ENCODE peak calls at places on chromosome 21, in four cellular contexts. X is pancreas, I is breast epithelium, Y is tibial artery. Q is an unnamed sample. For H3K4me1, the result is how much of the 10 kb centered on the place peaks cover.

GRCh38 chr21:36482673-36483072 is 2.8 kb upstream of the CLDN14 start:
- DNase-seq in X (no peak), I (no peak), Y (no peak), Q (no peak)

GRCh38 chr21:18499761-18500376 is 96.3 kb upstream of the TMPRSS15 start:
- DNase-seq in X (no peak), I (no peak), Y (no peak), Q (no peak)

GRCh38 chr21:28541371-28542112 is 451.1 kb downstream of the LTN1 start:
- DNase-seq in X (no peak), I (no peak), Y (no peak), Q (no peak)

GRCh38 chr21:41444703-41445464 is 18.8 kb downstream of the MX1 start:
- DNase-seq in X (no peak), I (no peak), Y (peak), Q (no peak)

GRCh38 chr21:36962098-36962780 is 4.2 kb downstream of the HLCS start:
- DNase-seq in X (no peak), I (no peak), Y (no peak), Q (no peak)

GRCh38 chr21:41877901-41878830 is 978 bp downstream of the PRDM15 start:
- DNase-seq in X (no peak), I (peak), Y (no peak), Q (no peak)

GRCh38 chr21:44929242-44929798 is 8.6 kb upstream of the ITGB2 start:
- DNase-seq in X (peak), I (no peak), Y (no peak), Q (no peak)

GRCh38 chr21:21045538-21045937 is 47.3 kb downstream of the NCAM2 start:
- DNase-seq in X (no peak), I (no peak), Y (no peak), Q (no peak)

GRCh38 chr21:44837537-44837936 is 19.7 kb upstream of the SUMO3 start:
- DNase-seq in X (no peak), I (no peak), Y (peak), Q (no peak)

GRCh38 chr21:15775291-15775690 is 45.5 kb downstream of the USP25 start:
- DNase-seq in X (no peak), I (no peak), Y (no peak), Q (no peak)

GRCh38 chr21:25273945-25274344 is 333.3 kb downstream of the MRPL39 start:
- DNase-seq in X (no peak), I (no peak), Y (no peak), Q (no peak)

GRCh38 chr21:27674037-27674436 is 707.1 kb upstream of the ADAMTS5 start:
- DNase-seq in X (no peak), I (no peak), Y (no peak), Q (no peak)

GRCh38 chr21:30194701-30195299 is 21.1 kb downstream of the CLDN8 start:
- DNase-seq in X (no peak), I (no peak), Y (no peak), Q (no peak)
- H3K4me1 ChIP-seq in X (under half), I (under half), Y (under half), Q (under half)

GRCh38 chr21:43307677-43308070 is 119.3 kb downstream of the SIK1 start:
- DNase-seq in X (peak), I (no peak), Y (peak), Q (no peak)
- H3K4me3 ChIP-seq in X (no peak), I (no peak), Y (no peak), Q (no peak)

DNA sequence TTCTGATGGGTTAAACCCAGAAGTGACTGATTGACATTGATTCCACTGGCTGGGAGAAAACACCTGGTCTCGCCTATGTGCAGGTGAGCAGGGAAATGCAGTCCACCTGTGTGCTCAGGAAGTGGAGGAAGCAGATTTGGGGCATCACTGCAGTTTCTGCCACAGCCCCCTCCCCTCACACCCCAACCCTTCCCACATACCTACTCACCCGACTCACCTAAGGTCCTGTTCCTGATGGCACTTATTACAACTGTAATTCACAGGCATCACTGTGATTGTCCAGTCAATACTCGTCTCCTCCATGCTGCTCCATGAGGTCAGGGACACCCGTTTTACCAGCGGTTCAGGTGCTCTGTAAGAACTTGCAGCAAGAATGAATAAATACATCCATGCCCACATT is 68.5 kb downstream of the PCP4 start:
- DNase-seq in X (no peak), I (no peak), Y (no peak), Q (no peak)
- H3K4me1 ChIP-seq in X (under half), I (under half), Y (under half), Q (under half)

GRCh38 chr21:43353282-43354010 is 73.5 kb downstream of the SIK1 start:
- DNase-seq in X (peak), I (no peak), Y (no peak), Q (no peak)
- H3K4me3 ChIP-seq in X (no peak), I (peak), Y (no peak), Q (no peak)

GRCh38 chr21:33234618-33235520 is 5.1 kb downstream of the IFNAR2 start:
- DNase-seq in X (no peak), I (no peak), Y (no peak), Q (no peak)
- H3K4me1 ChIP-seq in X (under half), I (under half), Y (under half), Q (under half)

GRCh38 chr21:14120091-14120734 is 90.5 kb downstream of the LIPI start:
- DNase-seq in X (no peak), I (no peak), Y (no peak), Q (no peak)

GRCh38 chr21:14116080-14116481 is 94.7 kb downstream of the LIPI start:
- DNase-seq in X (no peak), I (no peak), Y (no peak), Q (no peak)

GRCh38 chr21:14119038-14119437 is 91.7 kb downstream of the LIPI start:
- DNase-seq in X (no peak), I (no peak), Y (no peak), Q (no peak)

GRCh38 chr21:14121719-14122118 is 89.0 kb downstream of the LIPI start:
- DNase-seq in X (no peak), I (no peak), Y (no peak), Q (no peak)
- H3K4me3 ChIP-seq in X (no peak), I (no peak), Y (no peak), Q (no peak)

GRCh38 chr21:34809822-34810221 is 141.0 kb downstream of the CLIC6 start:
- DNase-seq in X (no peak), I (no peak), Y (no peak), Q (no peak)
- H3K4me1 ChIP-seq in X (under half), I (under half), Y (under half), Q (under half)

DNA sequence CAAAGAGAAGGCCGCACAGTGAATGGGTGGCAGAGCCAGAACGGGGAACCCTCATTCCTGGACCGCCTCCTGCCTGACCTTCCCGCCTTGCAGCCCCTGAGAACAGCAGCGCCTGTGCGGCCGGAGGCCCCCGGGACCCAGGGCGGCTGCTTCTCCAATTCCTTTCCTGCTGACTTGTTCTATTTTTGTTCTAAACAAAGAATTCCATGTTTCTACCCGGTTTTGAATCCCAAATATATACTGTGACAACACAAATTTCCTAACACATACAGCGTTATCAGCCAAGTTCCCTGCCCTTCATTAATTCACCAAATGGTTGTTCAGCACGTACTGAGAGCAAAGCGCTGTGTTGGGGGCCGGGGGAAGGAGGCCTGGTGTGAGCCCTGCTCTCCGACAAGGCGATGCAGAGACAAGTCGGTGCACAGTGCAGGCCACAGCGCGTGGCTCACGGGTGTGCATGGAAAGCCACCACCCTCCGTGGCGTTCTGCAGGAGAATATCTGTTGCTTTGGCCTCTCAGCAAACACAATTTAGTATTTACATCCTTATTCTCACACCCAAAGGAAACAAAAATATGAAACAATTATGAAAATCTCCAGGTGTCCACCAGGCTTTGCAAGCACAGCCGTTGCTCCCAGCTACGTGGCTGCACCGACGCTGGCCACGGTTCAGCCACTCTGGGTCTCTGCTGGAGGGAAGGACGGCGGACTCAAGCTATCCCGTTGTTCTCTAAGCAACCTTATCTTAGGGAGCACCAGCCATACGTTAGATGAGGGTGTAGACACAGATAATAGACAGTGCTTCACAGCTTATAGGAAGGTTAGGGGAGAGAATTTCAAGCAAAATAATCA is 31.7 kb upstream of the COL6A2 start:
- DNase-seq in X (no peak), I (no peak), Y (peak), Q (no peak)
- H3K4me3 ChIP-seq in X (no peak), I (peak), Y (no peak), Q (peak)

DNA sequence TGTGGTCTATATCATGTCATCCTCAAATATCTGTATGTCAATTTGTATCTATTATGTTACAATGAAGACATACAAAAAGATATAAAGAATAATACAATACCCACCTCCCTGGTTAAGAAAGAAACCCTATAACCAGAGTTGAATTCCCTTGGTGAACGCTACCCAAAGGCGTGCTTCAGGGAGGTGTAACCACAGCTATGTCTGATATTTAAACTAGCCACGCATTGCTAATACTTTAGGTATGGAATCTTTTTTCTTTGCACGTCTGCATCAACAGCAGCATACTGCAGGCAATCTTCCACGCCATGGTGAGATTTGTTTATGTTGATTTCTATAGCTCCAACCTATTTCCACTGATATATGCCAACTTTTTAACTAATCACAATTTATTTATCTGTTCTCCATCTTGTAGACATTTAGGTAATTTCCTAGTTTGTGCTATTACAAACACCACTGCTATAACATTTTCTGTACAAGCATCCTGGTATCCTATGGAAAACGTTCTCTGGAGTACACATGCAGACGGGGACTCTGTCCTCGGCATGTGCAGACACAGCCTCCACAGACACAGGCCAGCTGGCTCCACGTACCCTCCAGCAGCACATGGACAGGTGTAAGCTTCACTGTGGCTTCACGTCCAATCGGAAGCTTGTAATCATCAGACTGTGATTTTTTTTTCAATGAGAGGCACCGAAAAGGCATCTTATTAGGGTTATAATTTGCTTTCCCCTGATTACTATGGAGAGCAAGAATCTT is 58.5 kb downstream of the HSF2BP start:
- DNase-seq in X (no peak), I (no peak), Y (no peak), Q (no peak)
- H3K4me1 ChIP-seq in X (under half), I (under half), Y (under half), Q (under half)